ENCODE peak calls at places on chromosome 20, in four cellular contexts. L, D, F and X are unnamed samples.

GRCh38 chr20:35771367-35771688 is 487 bp upstream of the PHF20 start:
- DNase-seq in D (no peak), L (no peak), F (no peak), X (no peak)

GRCh38 chr20:22449115-22449973 is 135.0 kb downstream of the FOXA2 start:
- DNase-seq in F (no peak), D (peak), L (no peak), X (no peak)

GRCh38 chr20:64105846-64106434 is 1.4 kb downstream of the NPBWR2 start:
- DNase-seq in D (no peak), L (no peak), F (no peak), X (no peak)

GRCh38 chr20:62970307-62971210 is 18.1 kb downstream of the SLC17A9 start:
- DNase-seq in F (no peak), L (no peak), D (no peak), X (no peak)

GRCh38 chr20:50450961-50451752 is 59.0 kb upstream of the PTPN1 start:
- DNase-seq in L (no peak), F (no peak), D (no peak), X (no peak)

GRCh38 chr20:22999756-23000155 is 35.4 kb upstream of the SSTR4 start:
- DNase-seq in D (no peak), L (no peak), F (no peak), X (peak)

GRCh38 chr20:50242863-50243609 is 52.4 kb downstream of the CEBPB start:
- DNase-seq in D (peak), F (no peak), L (no peak), X (no peak)

GRCh38 chr20:5974531-5974930 is 24.1 kb downstream of the MCM8 start:
- DNase-seq in F (no peak), D (no peak), L (no peak), X (no peak)

GRCh38 chr20:9269280-9269971 is 200.5 kb downstream of the PLCB4 start:
- DNase-seq in F (no peak), L (no peak), D (no peak), X (no peak)

GRCh38 chr20:43669332-43669731 is 2.4 kb downstream of the MYBL2 start:
- DNase-seq in F (no peak), D (no peak), L (no peak), X (no peak)

GRCh38 chr20:64247970-64248841 is 7.3 kb upstream of the PCMTD2 start:
- DNase-seq in D (no peak), F (no peak), L (no peak), X (no peak)

GRCh38 chr20:51801220-51801991 is 915 bp downstream of the SALL4 start:
- DNase-seq in L (no peak), F (no peak), D (no peak), X (no peak)